ENCODE peak calls at places on chromosomes 16 and 17, in ten cellular contexts. One of them, this sample, is unnamed.

GRCh38 chr17:3557768-3558583 is at the start of gene TRPV3:
- DNase-seq in heart left ventricle: no peak
- DNase-seq in tibial nerve: no peak
- DNase-seq in GM12865: peak
- DNase-seq in epithelial cell of esophagus: peak
- DNase-seq in GM10248: peak
- DNase-seq in HFFc6: no peak
- DNase-seq in omental fat pad: no peak
- DNase-seq in cardiac fibroblast: peak
- DNase-seq in testis: no peak
- DNase-seq in this sample: no peak

GRCh38 chr16:7405166-7405565 is 72.5 kb downstream of the RBFOX1 start:
- DNase-seq in heart left ventricle: peak
- DNase-seq in tibial nerve: no peak
- DNase-seq in GM12865: no peak
- DNase-seq in epithelial cell of esophagus: no peak
- DNase-seq in GM10248: no peak
- DNase-seq in HFFc6: no peak
- DNase-seq in omental fat pad: no peak
- DNase-seq in cardiac fibroblast: no peak
- DNase-seq in testis: peak
- DNase-seq in this sample: no peak

GRCh38 chr16:2490190-2491105 is 15.5 kb downstream of the TBC1D24 start:
- DNase-seq in heart left ventricle: no peak
- DNase-seq in tibial nerve: no peak
- DNase-seq in GM12865: no peak
- DNase-seq in epithelial cell of esophagus: no peak
- DNase-seq in GM10248: no peak
- DNase-seq in HFFc6: no peak
- DNase-seq in omental fat pad: no peak
- DNase-seq in cardiac fibroblast: no peak
- DNase-seq in testis: no peak
- DNase-seq in this sample: no peak

GRCh38 chr16:19559242-19559910 is 3.9 kb downstream of the VPS35L start:
- DNase-seq in heart left ventricle: no peak
- DNase-seq in tibial nerve: no peak
- DNase-seq in GM12865: peak
- DNase-seq in epithelial cell of esophagus: peak
- DNase-seq in GM10248: peak
- DNase-seq in HFFc6: peak
- DNase-seq in omental fat pad: no peak
- DNase-seq in cardiac fibroblast: peak
- DNase-seq in testis: no peak
- DNase-seq in this sample: no peak

GRCh38 chr17:75155191-75155601 is 884 bp upstream of the JPT1 start:
- DNase-seq in heart left ventricle: no peak
- DNase-seq in tibial nerve: no peak
- DNase-seq in GM12865: no peak
- DNase-seq in epithelial cell of esophagus: peak
- DNase-seq in GM10248: no peak
- DNase-seq in HFFc6: no peak
- DNase-seq in omental fat pad: no peak
- DNase-seq in cardiac fibroblast: no peak
- DNase-seq in testis: no peak
- DNase-seq in this sample: no peak

GRCh38 chr17:4986951-4987766 is at the start of gene CAMTA2:
- DNase-seq in heart left ventricle: peak
- DNase-seq in tibial nerve: peak
- DNase-seq in GM12865: peak
- DNase-seq in epithelial cell of esophagus: peak
- DNase-seq in GM10248: peak
- DNase-seq in HFFc6: peak
- DNase-seq in omental fat pad: peak
- DNase-seq in cardiac fibroblast: peak
- DNase-seq in testis: peak
- DNase-seq in this sample: peak

GRCh38 chr16:22641030-22641671 is 130.5 kb downstream of the NPIPB5 start:
- DNase-seq in heart left ventricle: no peak
- DNase-seq in tibial nerve: no peak
- DNase-seq in GM12865: peak
- DNase-seq in epithelial cell of esophagus: peak
- DNase-seq in GM10248: no peak
- DNase-seq in HFFc6: peak
- DNase-seq in omental fat pad: no peak
- DNase-seq in cardiac fibroblast: peak
- DNase-seq in testis: no peak
- DNase-seq in this sample: no peak

GRCh38 chr17:76989519-76989918 is 121.3 kb downstream of the MGAT5B start:
- DNase-seq in heart left ventricle: no peak
- DNase-seq in tibial nerve: no peak
- DNase-seq in GM12865: no peak
- DNase-seq in epithelial cell of esophagus: no peak
- DNase-seq in GM10248: no peak
- DNase-seq in HFFc6: no peak
- DNase-seq in omental fat pad: no peak
- DNase-seq in cardiac fibroblast: no peak
- DNase-seq in testis: no peak
- DNase-seq in this sample: no peak

GRCh38 chr17:82438401-82439193 is 12.0 kb downstream of the CYBC1 start:
- DNase-seq in heart left ventricle: no peak
- DNase-seq in tibial nerve: no peak
- DNase-seq in GM12865: no peak
- DNase-seq in epithelial cell of esophagus: no peak
- DNase-seq in GM10248: no peak
- DNase-seq in HFFc6: no peak
- DNase-seq in omental fat pad: no peak
- DNase-seq in cardiac fibroblast: no peak
- DNase-seq in testis: no peak
- DNase-seq in this sample: no peak

GRCh38 chr16:3007957-3008748 is 4.6 kb upstream of the CLDN9 start:
- DNase-seq in heart left ventricle: no peak
- DNase-seq in tibial nerve: no peak
- DNase-seq in GM12865: no peak
- DNase-seq in epithelial cell of esophagus: no peak
- DNase-seq in GM10248: no peak
- DNase-seq in HFFc6: no peak
- DNase-seq in omental fat pad: no peak
- DNase-seq in cardiac fibroblast: no peak
- DNase-seq in testis: no peak
- DNase-seq in this sample: no peak

GRCh38 chr16:22370038-22370541 is 4.3 kb downstream of the CDR2 start:
- DNase-seq in heart left ventricle: no peak
- DNase-seq in tibial nerve: no peak
- DNase-seq in GM12865: no peak
- DNase-seq in epithelial cell of esophagus: no peak
- DNase-seq in GM10248: no peak
- DNase-seq in HFFc6: peak
- DNase-seq in omental fat pad: no peak
- DNase-seq in cardiac fibroblast: peak
- DNase-seq in testis: no peak
- DNase-seq in this sample: no peak

GRCh38 chr17:60077672-60078519 is 825 bp downstream of the HEATR6 start:
- DNase-seq in heart left ventricle: no peak
- DNase-seq in tibial nerve: no peak
- DNase-seq in GM12865: no peak
- DNase-seq in epithelial cell of esophagus: peak
- DNase-seq in GM10248: peak
- DNase-seq in HFFc6: no peak
- DNase-seq in omental fat pad: no peak
- DNase-seq in cardiac fibroblast: peak
- DNase-seq in testis: no peak
- DNase-seq in this sample: no peak

GRCh38 chr17:66580178-66580577 is 254.7 kb upstream of the CACNG5 start:
- DNase-seq in heart left ventricle: peak
- DNase-seq in tibial nerve: no peak
- DNase-seq in GM12865: no peak
- DNase-seq in epithelial cell of esophagus: no peak
- DNase-seq in GM10248: no peak
- DNase-seq in HFFc6: peak
- DNase-seq in omental fat pad: no peak
- DNase-seq in cardiac fibroblast: peak
- DNase-seq in testis: peak
- DNase-seq in this sample: no peak

GRCh38 chr17:17146791-17147406 is 59.2 kb downstream of the PLD6 start:
- DNase-seq in heart left ventricle: no peak
- DNase-seq in tibial nerve: no peak
- DNase-seq in GM12865: peak
- DNase-seq in epithelial cell of esophagus: no peak
- DNase-seq in GM10248: no peak
- DNase-seq in HFFc6: no peak
- DNase-seq in omental fat pad: no peak
- DNase-seq in cardiac fibroblast: no peak
- DNase-seq in testis: no peak
- DNase-seq in this sample: no peak
- TF ChIP-seq CTCF in heart left ventricle: peak
- TF ChIP-seq CTCF in tibial nerve: no peak
- TF ChIP-seq CTCF in GM12865: peak
- TF ChIP-seq CTCF in epithelial cell of esophagus: peak
- TF ChIP-seq CTCF in GM10248: no peak
- TF ChIP-seq CTCF in HFFc6: peak
- TF ChIP-seq CTCF in omental fat pad: no peak
- TF ChIP-seq CTCF in cardiac fibroblast: peak
- TF ChIP-seq CTCF in testis: peak
- TF ChIP-seq CTCF in this sample: peak

GRCh38 chr17:64017381-64017980 is 3.0 kb downstream of the ICAM2 start:
- DNase-seq in heart left ventricle: no peak
- DNase-seq in tibial nerve: no peak
- DNase-seq in GM12865: no peak
- DNase-seq in epithelial cell of esophagus: no peak
- DNase-seq in GM10248: no peak
- DNase-seq in HFFc6: no peak
- DNase-seq in omental fat pad: no peak
- DNase-seq in cardiac fibroblast: no peak
- DNase-seq in testis: no peak
- DNase-seq in this sample: no peak

GRCh38 chr17:64016974-64017373 is 3.5 kb downstream of the ICAM2 start:
- DNase-seq in heart left ventricle: no peak
- DNase-seq in tibial nerve: no peak
- DNase-seq in GM12865: no peak
- DNase-seq in epithelial cell of esophagus: no peak
- DNase-seq in GM10248: no peak
- DNase-seq in HFFc6: no peak
- DNase-seq in omental fat pad: no peak
- DNase-seq in cardiac fibroblast: no peak
- DNase-seq in testis: no peak
- DNase-seq in this sample: no peak

GRCh38 chr17:64015447-64015846 is 5.0 kb downstream of the ICAM2 start:
- DNase-seq in heart left ventricle: no peak
- DNase-seq in tibial nerve: no peak
- DNase-seq in GM12865: no peak
- DNase-seq in epithelial cell of esophagus: no peak
- DNase-seq in GM10248: no peak
- DNase-seq in HFFc6: no peak
- DNase-seq in omental fat pad: no peak
- DNase-seq in cardiac fibroblast: no peak
- DNase-seq in testis: no peak
- DNase-seq in this sample: peak

GRCh38 chr17:64019486-64020067 is 856 bp downstream of the ICAM2 start:
- DNase-seq in heart left ventricle: no peak
- DNase-seq in tibial nerve: no peak
- DNase-seq in GM12865: no peak
- DNase-seq in epithelial cell of esophagus: no peak
- DNase-seq in GM10248: peak
- DNase-seq in HFFc6: no peak
- DNase-seq in omental fat pad: no peak
- DNase-seq in cardiac fibroblast: no peak
- DNase-seq in testis: peak
- DNase-seq in this sample: peak

DNA sequence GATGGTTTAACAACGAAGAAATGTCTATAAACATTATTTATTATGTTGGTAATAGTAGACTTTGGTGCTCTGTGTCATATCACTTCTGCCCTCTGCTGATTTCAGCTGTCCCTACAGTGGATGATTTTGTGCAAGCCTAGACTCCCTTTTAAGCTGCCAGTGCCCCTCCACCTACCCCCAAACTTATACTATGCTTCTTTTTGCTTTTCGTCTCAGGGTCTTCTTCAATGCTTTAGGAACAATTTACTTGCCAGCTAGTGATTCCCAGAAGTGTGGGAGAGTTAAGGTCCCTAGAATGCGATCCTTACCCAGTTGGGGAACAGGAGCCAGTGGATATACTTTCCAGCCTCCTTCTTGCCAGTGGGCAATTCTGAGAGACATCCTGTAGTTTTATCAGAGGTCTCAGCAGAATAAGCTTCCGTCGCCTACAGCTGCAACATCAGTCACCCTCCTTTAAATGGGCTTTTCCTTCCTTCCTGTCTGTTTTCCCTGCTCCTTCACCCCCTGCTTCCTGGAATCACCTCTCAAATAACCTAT is 4.1 kb downstream of the ICAM2 start:
- DNase-seq in heart left ventricle: no peak
- DNase-seq in tibial nerve: no peak
- DNase-seq in GM12865: peak
- DNase-seq in epithelial cell of esophagus: no peak
- DNase-seq in GM10248: no peak
- DNase-seq in HFFc6: no peak
- DNase-seq in omental fat pad: no peak
- DNase-seq in cardiac fibroblast: no peak
- DNase-seq in testis: peak
- DNase-seq in this sample: no peak
- TF ChIP-seq CTCF in heart left ventricle: peak
- TF ChIP-seq CTCF in tibial nerve: no peak
- TF ChIP-seq CTCF in GM12865: no peak
- TF ChIP-seq CTCF in epithelial cell of esophagus: peak
- TF ChIP-seq CTCF in GM10248: peak
- TF ChIP-seq CTCF in HFFc6: peak
- TF ChIP-seq CTCF in omental fat pad: no peak
- TF ChIP-seq CTCF in cardiac fibroblast: peak
- TF ChIP-seq CTCF in testis: no peak
- TF ChIP-seq CTCF in this sample: no peak

GRCh38 chr17:55750750-55751641 is at the start of gene PCTP:
- DNase-seq in heart left ventricle: peak
- DNase-seq in tibial nerve: peak
- DNase-seq in GM12865: peak
- DNase-seq in epithelial cell of esophagus: peak
- DNase-seq in GM10248: peak
- DNase-seq in HFFc6: peak
- DNase-seq in omental fat pad: peak
- DNase-seq in cardiac fibroblast: peak
- DNase-seq in testis: peak
- DNase-seq in this sample: peak
- TF ChIP-seq CTCF in heart left ventricle: peak
- TF ChIP-seq CTCF in tibial nerve: peak
- TF ChIP-seq CTCF in GM12865: peak
- TF ChIP-seq CTCF in epithelial cell of esophagus: peak
- TF ChIP-seq CTCF in GM10248: no peak
- TF ChIP-seq CTCF in HFFc6: peak
- TF ChIP-seq CTCF in omental fat pad: no peak
- TF ChIP-seq CTCF in cardiac fibroblast: peak
- TF ChIP-seq CTCF in testis: no peak
- TF ChIP-seq CTCF in this sample: peak

DNA sequence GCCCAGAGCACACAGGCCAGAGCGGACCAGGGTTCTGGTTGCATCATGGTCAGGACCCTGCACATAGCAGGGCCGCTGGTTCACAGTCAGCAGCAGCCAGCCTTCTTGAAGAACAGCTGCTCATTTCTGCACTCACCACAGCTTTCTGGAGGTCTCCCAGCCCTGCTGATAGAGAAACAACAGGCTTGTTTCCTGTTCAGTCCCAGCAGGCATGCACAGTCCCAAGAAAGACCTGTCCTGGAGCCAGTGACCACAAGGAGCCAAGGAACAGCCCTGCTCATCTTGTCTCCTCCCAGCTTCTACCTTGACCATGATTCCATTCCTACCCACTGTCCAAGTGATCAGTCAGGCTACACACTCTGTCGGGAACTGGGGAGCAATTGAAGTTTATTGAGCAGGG is 155.7 kb upstream of the FOXF1 start:
- DNase-seq in heart left ventricle: no peak
- DNase-seq in tibial nerve: no peak
- DNase-seq in GM12865: no peak
- DNase-seq in epithelial cell of esophagus: no peak
- DNase-seq in GM10248: no peak
- DNase-seq in HFFc6: peak
- DNase-seq in omental fat pad: no peak
- DNase-seq in cardiac fibroblast: peak
- DNase-seq in testis: no peak
- DNase-seq in this sample: no peak
- TF ChIP-seq CTCF in heart left ventricle: no peak
- TF ChIP-seq CTCF in tibial nerve: no peak
- TF ChIP-seq CTCF in GM12865: no peak
- TF ChIP-seq CTCF in epithelial cell of esophagus: no peak
- TF ChIP-seq CTCF in GM10248: no peak
- TF ChIP-seq CTCF in HFFc6: no peak
- TF ChIP-seq CTCF in omental fat pad: no peak
- TF ChIP-seq CTCF in cardiac fibroblast: no peak
- TF ChIP-seq CTCF in testis: no peak
- TF ChIP-seq CTCF in this sample: no peak